ENCODE peak calls at places on chromosomes 7 and 10, in seven cellular contexts. K is CD4-positive, alpha-beta T cell; X is GM06990; T is stimulated activated CD8-positive, alpha-beta memory T cell treated with anti-CD3 and anti-CD28 coated beads, Interleukin-7, amount 100 ng/mL, for 1 hour; Y is iris pigment epithelial cell; O is fibroblast of villous mesenchyme; V is LoVo. P is an unnamed sample.

GRCh38 chr10:121310151-121310711 is 288.0 kb downstream of the FGFR2 start:
- DNase-seq in X (peak), V (no peak), K (no peak), Y (peak), O (no peak), T (no peak), P (no peak)

GRCh38 chr7:13991791-13992620 is 2.5 kb upstream of the ETV1 start:
- DNase-seq in O (peak), V (no peak), K (no peak), T (no peak), Y (peak), X (no peak), P (no peak)

GRCh38 chr7:4633012-4633411 is 49.1 kb upstream of the FOXK1 start:
- DNase-seq in K (no peak), Y (peak), X (no peak), O (peak), V (peak), T (no peak), P (no peak)

GRCh38 chr10:14852236-14852635 is 14.1 kb downstream of the HSPA14 start:
- DNase-seq in K (no peak), X (no peak), V (no peak), O (peak), Y (no peak), T (no peak), P (no peak)

GRCh38 chr10:84076540-84077195 is 62.6 kb upstream of the GHITM start:
- DNase-seq in K (no peak), Y (peak), O (peak), X (no peak), V (no peak), T (no peak), P (no peak)

GRCh38 chr7:38506756-38507155 is 124.4 kb downstream of the AMPH start:
- DNase-seq in V (no peak), O (peak), T (no peak), K (no peak), Y (peak), X (no peak), P (no peak)

GRCh38 chr7:55438085-55438764 is 73.1 kb downstream of the LANCL2 start:
- DNase-seq in Y (no peak), K (no peak), T (no peak), V (no peak), O (no peak), X (no peak), P (no peak)

GRCh38 chr7:42914726-42915045 is 2.8 kb upstream of the C7orf25 start:
- DNase-seq in O (no peak), X (no peak), T (no peak), Y (no peak), K (no peak), V (no peak), P (no peak)

GRCh38 chr10:43667317-43667731 is 18.6 kb upstream of the ZNF32 start:
- DNase-seq in K (no peak), Y (peak), V (no peak), X (no peak), T (no peak), O (peak), P (no peak)

GRCh38 chr7:69800495-69800894 is 202.2 kb downstream of the AUTS2 start:
- DNase-seq in K (no peak), V (peak), T (no peak), Y (no peak), O (no peak), X (no peak), P (no peak)

GRCh38 chr10:101629781-101630419 is 41.8 kb downstream of the DPCD start:
- DNase-seq in T (no peak), V (no peak), X (no peak), Y (no peak), K (no peak), O (no peak), P (no peak)

GRCh38 chr10:31320179-31320597 is 1.2 kb downstream of the ZEB1 start:
- DNase-seq in V (peak), X (peak), T (peak), K (peak), Y (peak), O (peak), P (no peak)

GRCh38 chr10:107545717-107546116 is 381.2 kb upstream of the SORCS1 start:
- DNase-seq in X (no peak), V (no peak), O (no peak), T (no peak), K (no peak), Y (no peak), P (no peak)

GRCh38 chr7:17769918-17770317 is 170.4 kb downstream of the SNX13 start:
- DNase-seq in T (peak), K (peak), X (no peak), O (peak), V (peak), Y (peak), P (peak)

GRCh38 chr7:91872069-91872468 is 8.4 kb downstream of the MTERF1 start:
- DNase-seq in V (no peak), K (no peak), T (no peak), O (no peak), Y (no peak), X (no peak), P (no peak)

GRCh38 chr10:75403144-75404022 is 1.8 kb upstream of the ZNF503 start:
- DNase-seq in K (no peak), O (no peak), Y (peak), V (peak), T (no peak), X (peak), P (peak)

GRCh38 chr10:102109166-102110116 is 10.7 kb downstream of the LDB1 start:
- DNase-seq in X (no peak), V (no peak), K (no peak), T (no peak), O (no peak), Y (no peak), P (no peak)

GRCh38 chr7:106730021-106730420 is 69.1 kb upstream of the CCDC71L start:
- DNase-seq in Y (no peak), K (no peak), V (peak), T (no peak), O (no peak), X (no peak), P (peak)

GRCh38 chr7:68853254-68853653 is 745.0 kb upstream of the AUTS2 start:
- DNase-seq in T (no peak), K (no peak), Y (no peak), X (no peak), V (no peak), O (no peak), P (no peak)

GRCh38 chr7:112337892-112338291 is 112.4 kb upstream of the IFRD1 start:
- DNase-seq in O (no peak), V (no peak), K (no peak), Y (no peak), T (no peak), X (no peak), P (no peak)

GRCh38 chr10:131346456-131346855 is 34.9 kb upstream of the TCERG1L start:
- DNase-seq in O (no peak), K (no peak), V (no peak), T (no peak), Y (no peak), X (no peak), P (no peak)

GRCh38 chr10:59323036-59323459 is 39.3 kb downstream of the FAM13C start:
- DNase-seq in V (no peak), X (no peak), K (no peak), O (no peak), Y (no peak), T (no peak), P (no peak)

GRCh38 chr10:124993728-124994451 is 52.0 kb downstream of the ZRANB1 start:
- DNase-seq in K (no peak), O (no peak), X (no peak), T (no peak), V (no peak), Y (no peak), P (no peak)

GRCh38 chr10:61943699-61944444 is 42.4 kb downstream of the ARID5B start:
- DNase-seq in T (no peak), V (peak), Y (peak), K (no peak), X (peak), O (peak), P (peak)

GRCh38 chr10:1347525-1347924 is 291.3 kb downstream of the WDR37 start:
- DNase-seq in X (no peak), K (no peak), O (no peak), V (no peak), Y (no peak), T (no peak), P (no peak)

GRCh38 chr7:42426163-42426562 is 189.2 kb upstream of the GLI3 start:
- DNase-seq in V (no peak), X (no peak), O (peak), K (no peak), Y (peak), T (no peak), P (no peak)

GRCh38 chr10:100816671-100817070 is 71.3 kb downstream of the PAX2 start:
- DNase-seq in Y (no peak), K (no peak), O (no peak), V (no peak), X (no peak), T (no peak), P (no peak)

GRCh38 chr7:142805350-142806020 is 34.7 kb downstream of the PRSS2 start:
- DNase-seq in T (no peak), X (no peak), K (no peak), Y (no peak), O (no peak), V (no peak), P (no peak)

GRCh38 chr7:92781117-92781720 is 55.2 kb downstream of the CDK6 start:
- DNase-seq in O (peak), T (no peak), V (no peak), X (no peak), K (no peak), Y (no peak), P (no peak)

GRCh38 chr10:125095776-125096175 is 64.6 kb downstream of the CTBP2 start:
- DNase-seq in X (no peak), T (no peak), K (no peak), Y (peak), V (no peak), O (no peak), P (no peak)

GRCh38 chr7:82204694-82205093 is 238.9 kb downstream of the CACNA2D1 start:
- DNase-seq in O (peak), K (no peak), V (no peak), Y (peak), T (no peak), X (no peak), P (no peak)

GRCh38 chr7:106606120-106606519 is 54.8 kb downstream of the CCDC71L start:
- DNase-seq in X (no peak), T (no peak), V (no peak), Y (no peak), K (no peak), O (no peak), P (no peak)

GRCh38 chr7:92255308-92255707 is 9.5 kb downstream of the ANKIB1 start:
- DNase-seq in K (no peak), T (no peak), Y (peak), X (no peak), V (no peak), O (peak), P (peak)

GRCh38 chr7:106679153-106679931 is 18.4 kb upstream of the CCDC71L start:
- DNase-seq in V (no peak), X (peak), O (peak), Y (peak), T (no peak), K (no peak), P (peak)

P was measured in PC-9.